ENCODE peak calls at places on chromosomes 7 and 10, in four cellular contexts. One of them, this sample, is unnamed.

GRCh38 chr10:27783660-27784059 is 38.0 kb upstream of the MKX start:
- DNase-seq in K562: peak; percentile 6
- DNase-seq in GM12878: no peak
- DNase-seq in HepG2: peak; percentile 23
- DNase-seq in this sample: peak; percentile 46

GRCh38 chr10:24553051-24553612 is 170.6 kb downstream of the ARHGAP21 start:
- DNase-seq in K562: no peak
- DNase-seq in GM12878: no peak
- DNase-seq in HepG2: peak; percentile 34
- DNase-seq in this sample: no peak

GRCh38 chr10:69415049-69415448 is 1.7 kb downstream of the TACR2 start:
- DNase-seq in K562: no peak
- DNase-seq in GM12878: no peak
- DNase-seq in HepG2: no peak
- DNase-seq in this sample: no peak

GRCh38 chr10:78691301-78692030 is 377.3 kb upstream of the ZMIZ1 start:
- DNase-seq in K562: no peak
- DNase-seq in GM12878: no peak
- DNase-seq in HepG2: no peak
- DNase-seq in this sample: no peak

GRCh38 chr10:60270426-60270825 is 119.2 kb downstream of the ANK3 start:
- DNase-seq in K562: no peak
- DNase-seq in GM12878: no peak
- DNase-seq in HepG2: no peak
- DNase-seq in this sample: no peak

GRCh38 chr7:94630855-94631254 is 25.1 kb downstream of the SGCE start:
- DNase-seq in K562: no peak
- DNase-seq in GM12878: no peak
- DNase-seq in HepG2: peak; percentile 66
- DNase-seq in this sample: no peak

GRCh38 chr10:101385866-101386658 is 32.1 kb downstream of the BTRC start:
- DNase-seq in K562: no peak
- DNase-seq in GM12878: no peak
- DNase-seq in HepG2: no peak
- DNase-seq in this sample: no peak

GRCh38 chr10:116974442-116975005 is 30.5 kb downstream of the SHTN1 start:
- DNase-seq in K562: peak; percentile 3
- DNase-seq in GM12878: no peak
- DNase-seq in HepG2: no peak
- DNase-seq in this sample: no peak

GRCh38 chr10:128031216-128031615 is 95.0 kb downstream of the MKI67 start:
- DNase-seq in K562: no peak
- DNase-seq in GM12878: no peak
- DNase-seq in HepG2: no peak
- DNase-seq in this sample: no peak

GRCh38 chr10:29245476-29245875 is 43.4 kb upstream of the LYZL1 start:
- DNase-seq in K562: no peak
- DNase-seq in GM12878: no peak
- DNase-seq in HepG2: no peak
- DNase-seq in this sample: no peak

GRCh38 chr10:99711129-99711719 is 20.7 kb downstream of the COX15 start:
- DNase-seq in K562: peak; percentile 68
- DNase-seq in GM12878: peak; percentile 15
- DNase-seq in HepG2: peak; percentile 51
- DNase-seq in this sample: peak; percentile 59

GRCh38 chr7:23093111-23093510 is 12.5 kb upstream of the KLHL7 start:
- DNase-seq in K562: no peak
- DNase-seq in GM12878: no peak
- DNase-seq in HepG2: no peak
- DNase-seq in this sample: no peak

GRCh38 chr10:99709480-99710229 is 22.3 kb downstream of the COX15 start:
- DNase-seq in K562: peak; percentile 30
- DNase-seq in GM12878: peak; percentile 32
- DNase-seq in HepG2: no peak
- DNase-seq in this sample: no peak

GRCh38 chr10:127871631-127872010 is 21.1 kb downstream of the CLRN3 start:
- DNase-seq in K562: no peak
- DNase-seq in GM12878: no peak
- DNase-seq in HepG2: no peak
- DNase-seq in this sample: no peak

GRCh38 chr10:97827778-97828291 is 21.8 kb upstream of the GOLGA7B start:
- DNase-seq in K562: no peak
- DNase-seq in GM12878: no peak
- DNase-seq in HepG2: no peak
- DNase-seq in this sample: no peak

GRCh38 chr7:142012825-142013506 is 17.3 kb downstream of the MGAM start:
- DNase-seq in K562: no peak
- DNase-seq in GM12878: no peak
- DNase-seq in HepG2: no peak
- DNase-seq in this sample: peak; percentile 16

GRCh38 chr7:131633342-131633843 is 77.0 kb upstream of the PODXL start:
- DNase-seq in K562: no peak
- DNase-seq in GM12878: no peak
- DNase-seq in HepG2: no peak
- DNase-seq in this sample: no peak
- TF ChIP-seq TARDBP in K562: no peak
- TF ChIP-seq TARDBP in GM12878: no peak
- TF ChIP-seq TARDBP in HepG2: no peak
- TF ChIP-seq TARDBP in this sample: no peak

GRCh38 chr7:105256621-105257283 is 132.0 kb downstream of the SRPK2 start:
- DNase-seq in K562: no peak
- DNase-seq in GM12878: no peak
- DNase-seq in HepG2: no peak
- DNase-seq in this sample: no peak

GRCh38 chr7:105267244-105267643 is 121.5 kb downstream of the SRPK2 start:
- DNase-seq in K562: no peak
- DNase-seq in GM12878: no peak
- DNase-seq in HepG2: no peak
- DNase-seq in this sample: no peak

GRCh38 chr7:105257338-105257737 is 131.4 kb downstream of the SRPK2 start:
- DNase-seq in K562: peak; percentile 29
- DNase-seq in GM12878: no peak
- DNase-seq in HepG2: no peak
- DNase-seq in this sample: no peak

GRCh38 chr7:105264707-105265106 is 124.0 kb downstream of the SRPK2 start:
- DNase-seq in K562: no peak
- DNase-seq in GM12878: no peak
- DNase-seq in HepG2: no peak
- DNase-seq in this sample: no peak

DNA sequence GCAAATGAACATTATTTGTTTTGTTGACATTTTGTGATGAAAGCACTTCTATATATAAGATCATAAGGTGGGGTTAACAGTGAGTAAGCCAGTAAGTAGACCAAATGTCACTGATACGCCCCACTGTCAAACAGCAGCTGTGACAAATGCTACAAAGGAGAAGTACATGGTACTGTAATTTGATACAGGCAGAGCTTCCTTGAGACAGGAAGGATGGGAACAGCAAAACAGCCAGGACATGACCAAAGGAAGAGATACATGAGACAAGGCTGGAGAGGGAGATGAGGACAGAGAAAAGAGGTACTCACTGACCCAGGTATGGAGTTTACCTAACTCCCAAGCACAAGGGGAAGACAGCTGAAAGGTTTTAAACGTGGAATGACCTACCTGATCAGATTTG is 127.0 kb downstream of the SRPK2 start:
- DNase-seq in K562: peak; percentile 49
- DNase-seq in GM12878: no peak
- DNase-seq in HepG2: no peak
- DNase-seq in this sample: no peak
- TF ChIP-seq FOXK2 in K562: no peak
- TF ChIP-seq FOXK2 in GM12878: no peak
- TF ChIP-seq FOXK2 in HepG2: no peak
- TF ChIP-seq FOXK2 in this sample: no peak

DNA sequence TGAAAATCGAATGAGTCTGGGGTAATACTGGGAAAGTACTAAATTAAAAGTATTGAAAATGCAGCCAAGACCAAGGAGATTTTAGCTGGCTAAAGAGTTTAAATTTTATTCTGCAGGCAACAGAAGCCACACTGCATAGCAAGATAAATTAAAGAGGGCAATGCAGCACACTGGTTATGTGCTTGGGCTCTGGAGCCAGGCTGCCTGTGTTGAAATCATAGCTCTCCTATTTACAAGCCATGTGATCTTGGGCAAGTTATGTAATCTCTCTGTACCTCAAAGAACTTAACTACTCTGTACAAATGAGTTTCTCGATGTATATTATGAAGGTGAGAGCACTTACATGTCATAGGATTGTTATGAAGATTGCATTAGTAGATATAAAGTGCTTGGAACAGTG is 9.9 kb downstream of the SLC25A13 start:
- DNase-seq in K562: no peak
- DNase-seq in GM12878: no peak
- DNase-seq in HepG2: peak; percentile 30
- DNase-seq in this sample: no peak
- TF ChIP-seq TARDBP in K562: no peak
- TF ChIP-seq TARDBP in GM12878: no peak
- TF ChIP-seq TARDBP in HepG2: no peak
- TF ChIP-seq TARDBP in this sample: no peak

GRCh38 chr7:138328215-138328614 is 131.8 kb upstream of the TRIM24 start:
- DNase-seq in K562: no peak
- DNase-seq in GM12878: no peak
- DNase-seq in HepG2: peak; percentile 87
- DNase-seq in this sample: no peak
- TF ChIP-seq FOXK2 in K562: no peak
- TF ChIP-seq FOXK2 in GM12878: no peak
- TF ChIP-seq FOXK2 in HepG2: no peak
- TF ChIP-seq FOXK2 in this sample: no peak

GRCh38 chr7:151550601-151551286 is 31.0 kb upstream of the RHEB start:
- DNase-seq in K562: no peak
- DNase-seq in GM12878: no peak
- DNase-seq in HepG2: peak; percentile 23
- DNase-seq in this sample: no peak

GRCh38 chr7:151549644-151550043 is 29.9 kb upstream of the RHEB start:
- DNase-seq in K562: no peak
- DNase-seq in GM12878: no peak
- DNase-seq in HepG2: no peak
- DNase-seq in this sample: no peak

GRCh38 chr7:151552352-151553028 is 32.8 kb upstream of the RHEB start:
- DNase-seq in K562: no peak
- DNase-seq in GM12878: no peak
- DNase-seq in HepG2: no peak
- DNase-seq in this sample: no peak

GRCh38 chr7:151553356-151553755 is 33.7 kb upstream of the RHEB start:
- DNase-seq in K562: no peak
- DNase-seq in GM12878: no peak
- DNase-seq in HepG2: no peak
- DNase-seq in this sample: no peak

GRCh38 chr7:151551820-151552219 is 32.1 kb upstream of the RHEB start:
- DNase-seq in K562: no peak
- DNase-seq in GM12878: no peak
- DNase-seq in HepG2: no peak
- DNase-seq in this sample: no peak
- TF ChIP-seq TARDBP in K562: no peak
- TF ChIP-seq TARDBP in GM12878: no peak
- TF ChIP-seq TARDBP in HepG2: no peak
- TF ChIP-seq TARDBP in this sample: no peak

DNA sequence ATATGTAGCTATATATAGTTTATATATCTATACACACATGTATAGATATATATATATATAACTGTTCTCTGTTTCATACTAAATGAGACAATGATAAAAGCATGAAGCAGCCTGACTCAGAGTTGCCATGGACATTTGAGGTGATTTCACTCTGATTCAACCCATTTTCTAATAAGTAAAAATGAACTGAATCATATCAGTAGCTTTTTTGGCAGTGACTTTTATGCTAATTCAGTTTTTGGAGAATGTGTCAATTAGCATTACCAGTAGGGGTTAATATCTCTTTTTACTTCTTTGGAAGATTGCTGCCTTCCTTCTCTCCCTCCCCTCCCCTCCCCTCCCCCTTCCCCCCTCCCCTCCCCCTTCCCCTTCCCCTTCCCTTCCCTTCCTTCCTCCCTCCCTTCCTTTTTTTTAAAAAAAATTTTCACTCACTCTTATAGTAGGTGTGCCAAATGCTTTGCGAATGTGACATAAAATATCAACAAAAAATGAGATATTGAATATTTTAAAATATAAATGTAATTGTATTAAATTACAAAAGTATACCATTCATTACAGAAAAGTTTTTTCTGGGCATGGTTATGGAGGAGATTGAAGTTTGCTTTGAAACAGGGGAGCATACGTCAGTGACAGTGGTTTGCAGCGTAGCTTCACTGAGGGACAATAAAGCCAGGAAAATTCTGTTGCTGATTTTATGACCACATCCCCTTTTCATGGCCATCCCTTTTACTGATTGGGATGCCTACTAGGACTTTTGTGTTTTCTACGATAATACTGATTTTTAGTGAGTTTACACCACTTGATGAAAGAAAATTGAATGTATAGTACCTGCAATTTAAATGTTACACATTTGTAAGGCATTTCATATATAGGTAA is 64.0 kb upstream of the KLF6 start:
- DNase-seq in K562: no peak
- DNase-seq in GM12878: no peak
- DNase-seq in HepG2: no peak
- DNase-seq in this sample: no peak
- TF ChIP-seq FOXK2 in K562: no peak
- TF ChIP-seq FOXK2 in GM12878: no peak
- TF ChIP-seq FOXK2 in HepG2: no peak
- TF ChIP-seq FOXK2 in this sample: no peak

GRCh38 chr10:188546-188945 is 53.3 kb downstream of the ZMYND11 start:
- DNase-seq in K562: no peak
- DNase-seq in GM12878: no peak
- DNase-seq in HepG2: no peak
- DNase-seq in this sample: no peak
- TF ChIP-seq TARDBP in K562: no peak
- TF ChIP-seq TARDBP in GM12878: no peak
- TF ChIP-seq TARDBP in HepG2: no peak
- TF ChIP-seq TARDBP in this sample: no peak

DNA sequence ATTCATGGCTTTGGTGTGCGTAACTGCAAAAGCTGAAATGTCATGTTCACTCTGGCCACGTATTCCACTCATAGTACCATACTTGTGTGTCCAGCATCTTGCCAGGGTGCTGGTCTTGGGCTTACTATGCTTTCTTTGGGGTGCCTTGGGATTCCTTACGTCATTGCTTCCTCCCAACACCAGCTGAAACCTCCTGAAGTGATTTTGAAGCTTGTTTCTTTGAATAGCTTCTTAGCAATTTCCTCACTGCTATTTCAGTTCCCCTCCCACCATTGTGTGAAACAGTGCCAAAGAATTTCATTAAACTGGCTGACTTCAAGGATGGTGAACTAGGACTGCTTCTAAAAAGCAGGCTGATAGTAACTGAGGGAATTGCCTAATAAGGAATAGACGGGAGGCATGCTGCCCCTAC is 36.9 kb downstream of the ENTPD1 start:
- DNase-seq in K562: no peak
- DNase-seq in GM12878: peak; percentile 77
- DNase-seq in HepG2: no peak
- DNase-seq in this sample: no peak
- TF ChIP-seq FOXK2 in K562: no peak
- TF ChIP-seq FOXK2 in GM12878: no peak
- TF ChIP-seq FOXK2 in HepG2: no peak
- TF ChIP-seq FOXK2 in this sample: no peak

DNA sequence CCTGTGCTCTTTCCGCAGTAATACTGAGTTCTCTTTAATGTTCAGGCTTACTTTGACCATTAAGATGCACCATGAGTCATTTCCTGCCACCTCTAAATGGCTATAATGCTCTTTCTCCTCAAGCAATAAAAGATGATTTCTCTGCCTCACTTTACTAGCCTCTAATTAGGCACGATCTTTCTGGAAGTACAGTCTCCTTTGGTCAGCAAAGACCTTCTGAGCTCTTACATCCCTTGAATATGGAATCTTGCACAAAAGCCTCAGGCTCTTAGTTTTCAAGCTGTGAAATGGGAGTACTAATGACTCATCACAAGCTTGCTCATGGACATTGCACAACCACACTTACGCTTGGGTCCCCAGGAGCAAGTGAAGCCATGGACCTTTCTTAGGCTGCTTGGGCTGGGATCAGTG is 85.9 kb downstream of the FRMD4A start:
- DNase-seq in K562: no peak
- DNase-seq in GM12878: no peak
- DNase-seq in HepG2: no peak
- DNase-seq in this sample: no peak
- TF ChIP-seq TARDBP in K562: no peak
- TF ChIP-seq TARDBP in GM12878: no peak
- TF ChIP-seq TARDBP in HepG2: no peak
- TF ChIP-seq TARDBP in this sample: no peak

This sample was measured in HEK293T.